ENCODE peak calls at places on chromosome 14, in nine cellular contexts. H is colonic mucosa, D is psoas muscle, V is H1, R is upper lobe of right lung, Q is spleen, X is stomach, P is heart left ventricle, I is neural progenitor cell. S is an unnamed sample.

GRCh38 chr14:97705976-97706375 is 908.8 kb downstream of the VRK1 start:
- DNase-seq in H (no peak), X (no peak), R (no peak), V (no peak), I (no peak), D (no peak), Q (no peak), P (no peak), S (no peak)

GRCh38 chr14:103512701-103513611 is 9.7 kb downstream of the CKB start:
- DNase-seq in X (peak), R (peak), H (peak), I (no peak), Q (peak), P (peak), V (no peak), D (peak), S (peak)

GRCh38 chr14:20329355-20329754 is 3.7 kb downstream of the CCNB1IP1 start:
- DNase-seq in I (no peak), R (no peak), V (no peak), X (no peak), P (no peak), H (no peak), D (no peak), Q (no peak), S (no peak)

GRCh38 chr14:72715910-72716268 is 178.0 kb downstream of the DPF3 start:
- DNase-seq in R (no peak), H (no peak), D (peak), Q (no peak), X (no peak), I (peak), V (no peak), P (peak), S (no peak)

GRCh38 chr14:89493877-89494634 is 77.0 kb upstream of the FOXN3 start:
- DNase-seq in D (no peak), H (no peak), X (no peak), P (no peak), R (no peak), V (no peak), Q (no peak), I (peak), S (no peak)

GRCh38 chr14:26761532-26761931 is 163.7 kb upstream of the NOVA1 start:
- DNase-seq in H (no peak), I (peak), V (no peak), D (no peak), Q (no peak), R (no peak), P (no peak), X (peak), S (no peak)

GRCh38 chr14:56185991-56186390 is 67.8 kb downstream of the PELI2 start:
- DNase-seq in D (no peak), R (no peak), H (no peak), V (no peak), X (no peak), P (no peak), Q (no peak), I (no peak), S (no peak)

GRCh38 chr14:59292028-59292427 is 103.6 kb downstream of the DAAM1 start:
- DNase-seq in P (no peak), X (no peak), D (no peak), R (no peak), H (no peak), V (no peak), Q (no peak), I (no peak), S (no peak)

GRCh38 chr14:63993992-63994391 is 141.2 kb downstream of the SYNE2 start:
- DNase-seq in V (no peak), R (no peak), I (no peak), D (no peak), P (no peak), H (no peak), X (no peak), Q (no peak), S (no peak)

GRCh38 chr14:54623279-54624004 is 56.5 kb downstream of the SAMD4A start:
- DNase-seq in X (no peak), D (no peak), I (no peak), Q (no peak), P (no peak), R (no peak), V (no peak), H (no peak), S (no peak)

GRCh38 chr14:103909531-103910261 is 18.6 kb upstream of the TDRD9 start:
- DNase-seq in Q (peak), I (no peak), R (peak), V (no peak), P (no peak), X (no peak), D (no peak), H (no peak), S (no peak)

GRCh38 chr14:52706286-52706685 is 714 bp upstream of the PSMC6 start:
- DNase-seq in X (no peak), D (no peak), P (no peak), V (no peak), R (no peak), Q (no peak), H (no peak), I (no peak), S (no peak)

GRCh38 chr14:22047105-22047504 is 373.5 kb upstream of the OR4E1 start:
- DNase-seq in D (no peak), P (no peak), X (no peak), H (no peak), V (no peak), R (no peak), Q (no peak), I (peak), S (no peak)

GRCh38 chr14:98906123-98906995 is 365.6 kb downstream of the BCL11B start:
- DNase-seq in P (no peak), Q (no peak), H (peak), V (no peak), I (peak), X (no peak), D (peak), R (no peak), S (no peak)
- H3K27ac ChIP-seq in P (no peak), Q (no peak), H (no peak), V (no peak), I (no peak), X (no peak), D (no peak), R (no peak), S (no peak)

DNA sequence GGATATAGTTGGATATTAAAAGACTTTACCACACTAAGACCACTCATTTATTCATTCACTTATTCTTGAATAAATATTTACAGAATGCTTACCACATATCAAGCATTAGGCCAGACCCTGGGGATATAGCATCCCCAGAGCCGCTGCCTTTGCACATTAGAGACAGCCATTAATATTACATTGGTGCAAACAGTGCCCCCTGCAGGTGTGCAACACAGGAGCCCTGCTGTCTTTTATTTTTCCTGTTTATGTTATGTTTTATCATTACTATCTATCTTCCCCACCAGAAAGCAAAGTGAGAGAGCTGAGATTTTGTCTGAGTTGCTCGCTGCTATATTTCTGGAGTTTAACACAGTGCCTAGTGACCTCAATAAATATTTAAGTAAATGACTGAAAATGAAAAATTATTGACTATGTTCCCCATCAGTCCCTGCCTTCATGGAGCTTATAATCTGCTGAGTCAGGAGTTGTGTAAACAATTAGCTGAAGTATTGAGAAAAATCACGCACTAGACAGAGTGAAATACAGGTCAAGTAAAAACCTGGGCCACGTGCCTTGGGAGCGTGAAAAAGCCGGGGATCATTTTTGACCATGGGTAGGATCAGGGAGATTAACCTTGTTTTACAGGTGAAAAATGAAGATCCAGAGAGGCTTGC is 301.6 kb downstream of the PCNX1 start:
- DNase-seq in X (no peak), Q (no peak), D (no peak), R (no peak), P (no peak), I (no peak), V (no peak), H (no peak), S (no peak)
- TF ChIP-seq CTCF in X (no peak), Q (no peak), D (no peak), R (no peak), P (no peak), I (peak), V (peak), H (no peak), S (no peak)

GRCh38 chr14:105061428-105062047 is 3.7 kb downstream of the GPR132 start:
- DNase-seq in D (peak), H (peak), Q (peak), P (peak), R (peak), V (no peak), X (peak), I (no peak), S (no peak)
- H3K27ac ChIP-seq in D (peak), H (peak), Q (peak), P (peak), R (peak), V (no peak), X (peak), I (no peak), S (no peak)

GRCh38 chr14:93936926-93937325 is 9.8 kb downstream of the FAM181A start:
- DNase-seq in R (no peak), X (no peak), Q (no peak), V (no peak), P (no peak), H (no peak), D (no peak), I (no peak), S (no peak)

GRCh38 chr14:93938766-93939303 is 11.7 kb downstream of the FAM181A start:
- DNase-seq in P (no peak), R (no peak), D (no peak), H (no peak), X (no peak), V (no peak), I (no peak), Q (no peak), S (no peak)

GRCh38 chr14:93935213-93935612 is 8.1 kb downstream of the FAM181A start:
- DNase-seq in Q (no peak), P (no peak), R (no peak), I (no peak), D (no peak), V (no peak), X (no peak), H (no peak), S (no peak)

GRCh38 chr14:93937519-93937918 is 10.4 kb downstream of the FAM181A start:
- DNase-seq in R (no peak), P (no peak), D (peak), X (no peak), H (no peak), Q (no peak), I (no peak), V (no peak), S (no peak)

DNA sequence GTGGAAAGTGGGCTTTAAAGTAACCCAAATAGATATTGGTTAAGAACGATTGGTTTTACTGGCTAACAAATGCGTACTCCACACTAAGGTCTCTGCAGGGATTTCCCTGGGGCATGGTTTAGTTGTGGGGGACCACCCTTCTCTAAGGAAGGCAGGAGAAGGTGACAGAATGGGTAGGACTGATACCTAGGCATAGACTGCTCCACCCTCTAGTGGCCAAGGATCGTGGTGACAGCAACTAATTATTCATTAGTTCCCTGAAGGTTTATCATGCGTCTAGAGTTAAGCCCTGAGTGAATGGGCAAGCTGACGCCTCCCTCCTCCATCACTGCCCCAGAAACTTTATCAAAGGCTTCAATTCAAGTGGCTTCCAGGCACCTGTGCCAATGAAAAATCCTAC is 9.1 kb downstream of the FAM181A start:
- DNase-seq in R (no peak), V (no peak), P (no peak), H (no peak), I (peak), Q (no peak), D (no peak), X (no peak), S (no peak)
- TF ChIP-seq CTCF in R (peak), V (peak), P (peak), H (peak), I (peak), Q (peak), D (peak), X (peak), S (no peak)

GRCh38 chr14:69133206-69134125 is 19.5 kb downstream of the DCAF5 start:
- DNase-seq in I (no peak), D (no peak), X (no peak), H (no peak), R (no peak), V (no peak), P (no peak), Q (no peak), S (no peak)

GRCh38 chr14:69132513-69133181 is 20.3 kb downstream of the DCAF5 start:
- DNase-seq in R (no peak), I (no peak), X (no peak), V (no peak), Q (no peak), H (no peak), D (no peak), P (no peak), S (no peak)

GRCh38 chr14:69131176-69131575 is 21.7 kb downstream of the DCAF5 start:
- DNase-seq in I (peak), H (no peak), R (no peak), V (no peak), X (no peak), D (no peak), Q (no peak), P (no peak), S (no peak)

GRCh38 chr14:69135133-69135532 is 17.8 kb downstream of the DCAF5 start:
- DNase-seq in P (no peak), H (no peak), R (no peak), D (no peak), V (no peak), X (no peak), Q (no peak), I (no peak), S (no peak)

DNA sequence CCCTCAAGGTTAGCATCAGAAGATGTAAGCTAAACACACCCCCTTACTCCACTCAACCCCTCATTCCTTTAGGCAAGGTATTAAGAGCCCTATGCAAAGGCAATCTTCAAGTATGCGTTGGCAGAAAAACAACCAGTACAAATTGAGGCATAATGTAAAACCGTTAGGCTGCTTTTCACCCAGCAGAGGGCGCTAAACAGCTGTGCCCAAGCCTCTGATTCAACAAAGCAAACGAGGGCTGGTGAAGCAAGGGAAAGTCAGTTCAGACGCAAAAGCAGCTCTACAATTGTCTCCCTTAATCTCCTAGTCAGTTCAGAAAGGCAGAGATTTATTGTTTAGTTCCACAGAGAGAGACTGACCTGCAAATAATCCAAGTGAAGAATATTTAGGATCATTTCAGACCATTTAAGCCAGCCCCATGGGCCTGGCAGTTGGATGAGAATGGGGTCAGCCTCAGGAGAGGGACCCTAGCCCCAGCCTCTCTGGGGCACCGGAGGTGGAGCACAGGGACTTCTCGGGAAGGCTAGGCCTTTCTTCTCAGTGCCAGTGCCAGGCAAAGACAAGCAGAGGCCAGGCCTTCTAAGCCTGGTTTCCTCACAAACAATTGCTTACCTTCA is 23.5 kb downstream of the DCAF5 start:
- DNase-seq in X (peak), R (peak), Q (peak), P (peak), V (no peak), I (peak), D (peak), H (peak), S (no peak)
- H3K27ac ChIP-seq in X (peak), R (peak), Q (no peak), P (no peak), V (peak), I (peak), D (peak), H (no peak), S (peak)

S was measured in coronary artery.